ENCODE peak calls at places on chromosomes 7 and 10, in four cellular contexts. E, W, O and S are unnamed samples.

GRCh38 chr10:35642023-35642792 is at the start of gene FZD8:
- DNase-seq in O (peak; percentile 68), W (peak; percentile 92), E (peak; percentile 92), S (peak; percentile 92)

GRCh38 chr7:41039386-41040315 is 663.2 kb downstream of the INHBA start:
- DNase-seq in O (no peak), E (no peak), W (no peak), S (no peak)

GRCh38 chr10:73634397-73634796 is 6.9 kb downstream of the MYOZ1 start:
- DNase-seq in E (no peak), O (no peak), W (no peak), S (no peak)

GRCh38 chr7:46317256-46317655 is 396.2 kb upstream of the IGFBP3 start:
- DNase-seq in W (no peak), E (no peak), O (no peak), S (no peak)

GRCh38 chr10:44990302-44990655 is 10.4 kb upstream of the ZNF22 start:
- DNase-seq in O (peak; percentile 71), E (no peak), W (peak; percentile 30), S (peak; percentile 62)

GRCh38 chr7:25642849-25643248 is 414.6 kb upstream of the NPVF start:
- DNase-seq in W (no peak), O (no peak), E (no peak), S (no peak)

GRCh38 chr10:132382231-132382922 is 14.6 kb upstream of the PWWP2B start:
- DNase-seq in O (no peak), W (no peak), E (no peak), S (no peak)

GRCh38 chr7:79410345-79410744 is 43.1 kb downstream of the MAGI2 start:
- DNase-seq in W (no peak), E (no peak), O (no peak), S (no peak)

GRCh38 chr7:45456105-45456504 is 118.1 kb upstream of the ADCY1 start:
- DNase-seq in E (no peak), W (no peak), O (peak; percentile 4), S (no peak)

GRCh38 chr7:44284881-44285541 is 40.4 kb downstream of the CAMK2B start:
- DNase-seq in O (no peak), E (no peak), W (no peak), S (peak; percentile 9)

GRCh38 chr7:21902240-21902639 is 43.5 kb downstream of the CDCA7L start:
- DNase-seq in W (no peak), E (peak; percentile 3), O (no peak), S (no peak)

GRCh38 chr7:129771201-129771927 is 159.8 kb downstream of the NRF1 start:
- DNase-seq in E (no peak), W (no peak), O (no peak), S (no peak)

GRCh38 chr10:70234668-70235447 is 1.6 kb upstream of the PPA1 start:
- DNase-seq in W (no peak), O (no peak), E (no peak), S (no peak)

GRCh38 chr7:47233996-47234395 is 347.9 kb downstream of the TNS3 start:
- DNase-seq in E (no peak), O (no peak), W (no peak), S (no peak)

GRCh38 chr10:84825330-84825729 is 496.9 kb downstream of the CCSER2 start:
- DNase-seq in E (peak; percentile 18), W (no peak), O (no peak), S (no peak)

GRCh38 chr7:101564778-101565211 is 64.3 kb downstream of the MYL10 start:
- DNase-seq in W (peak; percentile 41), O (peak; percentile 15), E (peak; percentile 76), S (peak; percentile 88)

GRCh38 chr7:151008511-151009323 is 15.6 kb downstream of the ATG9B start:
- DNase-seq in W (peak; percentile 97), E (peak; percentile 50), O (peak; percentile 47), S (peak; percentile 95)

GRCh38 chr10:93911865-93912264 is 18.1 kb downstream of the SLC35G1 start:
- DNase-seq in E (no peak), W (no peak), O (no peak), S (no peak)

GRCh38 chr7:121832347-121832746 is 40.6 kb upstream of the PTPRZ1 start:
- DNase-seq in O (no peak), E (no peak), W (no peak), S (no peak)

GRCh38 chr10:30495687-30496086 is 61.7 kb downstream of the MAP3K8 start:
- DNase-seq in O (no peak), E (no peak), W (peak; percentile 31), S (no peak)

GRCh38 chr7:41861642-41862041 is 158.8 kb upstream of the INHBA start:
- DNase-seq in W (no peak), O (no peak), E (no peak), S (no peak)

GRCh38 chr7:149197675-149198074 is 2.3 kb downstream of the ZNF282 start:
- DNase-seq in W (no peak), E (no peak), O (no peak), S (no peak)

GRCh38 chr10:97684866-97685394 is 2.1 kb downstream of the AVPI1 start:
- DNase-seq in E (no peak), W (no peak), O (peak; percentile 92), S (no peak)

GRCh38 chr10:97685395-97685958 is 1.6 kb downstream of the AVPI1 start:
- DNase-seq in O (peak; percentile 87), W (peak; percentile 39), E (peak; percentile 79), S (peak; percentile 50)

GRCh38 chr10:97686301-97686961 is 610 bp downstream of the AVPI1 start:
- DNase-seq in E (peak; percentile 54), W (no peak), O (no peak), S (no peak)

GRCh38 chr10:97682042-97682441 is 5.0 kb downstream of the AVPI1 start:
- DNase-seq in O (peak; percentile 50), E (no peak), W (no peak), S (no peak)

DNA sequence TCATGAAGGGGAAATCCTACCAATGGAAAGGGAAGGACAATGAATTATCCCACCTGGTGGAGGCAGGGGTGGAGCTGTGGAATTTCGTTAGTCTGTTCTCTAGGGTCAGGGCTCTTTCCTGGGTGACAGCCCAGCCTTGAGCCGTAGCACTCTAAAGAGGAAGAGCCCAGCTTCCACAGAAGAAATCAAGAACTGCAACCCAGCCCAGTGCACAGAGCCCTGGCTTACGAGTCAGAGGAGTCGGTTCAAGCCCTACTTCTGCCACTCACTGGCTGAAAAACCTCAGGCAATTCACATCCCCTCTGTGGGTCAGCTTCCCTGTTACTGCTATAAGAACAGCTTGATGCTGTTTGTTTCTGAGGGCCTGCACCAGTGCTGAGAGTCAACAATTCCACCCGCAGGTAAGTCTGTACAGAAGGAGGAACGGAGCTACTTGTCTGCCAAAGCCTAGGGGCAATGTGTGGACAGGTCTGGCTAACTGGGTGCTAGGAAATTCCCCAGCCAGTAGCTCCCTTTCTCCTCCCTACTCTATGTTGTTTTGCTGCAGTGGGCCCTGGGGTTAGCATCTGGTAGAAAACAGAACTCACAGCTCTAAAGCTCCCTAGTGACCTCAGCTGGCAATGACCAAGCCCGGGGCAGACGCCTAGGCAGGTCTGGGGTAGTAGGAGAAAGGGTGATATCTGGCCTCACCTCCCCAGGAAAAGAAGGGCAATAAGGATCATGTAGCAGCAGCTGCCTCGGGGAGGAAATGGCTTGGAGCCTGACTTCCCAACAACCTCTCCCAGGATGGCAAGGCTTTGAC is 3.3 kb downstream of the AVPI1 start:
- DNase-seq in O (no peak), E (peak; percentile 40), W (no peak), S (no peak)
- TF ChIP-seq JUN in O (no peak), E (no peak), W (no peak), S (no peak)

GRCh38 chr7:70657532-70657931 is 474.4 kb upstream of the GALNT17 start:
- DNase-seq in E (no peak), W (no peak), O (no peak), S (no peak)

GRCh38 chr7:70660819-70661191 is 471.1 kb upstream of the GALNT17 start:
- DNase-seq in E (no peak), W (no peak), O (no peak), S (no peak)

GRCh38 chr7:70659263-70659662 is 472.7 kb upstream of the GALNT17 start:
- DNase-seq in E (no peak), W (no peak), O (no peak), S (no peak)

GRCh38 chr7:70657989-70658578 is 473.9 kb upstream of the GALNT17 start:
- DNase-seq in O (no peak), E (no peak), W (no peak), S (no peak)

DNA sequence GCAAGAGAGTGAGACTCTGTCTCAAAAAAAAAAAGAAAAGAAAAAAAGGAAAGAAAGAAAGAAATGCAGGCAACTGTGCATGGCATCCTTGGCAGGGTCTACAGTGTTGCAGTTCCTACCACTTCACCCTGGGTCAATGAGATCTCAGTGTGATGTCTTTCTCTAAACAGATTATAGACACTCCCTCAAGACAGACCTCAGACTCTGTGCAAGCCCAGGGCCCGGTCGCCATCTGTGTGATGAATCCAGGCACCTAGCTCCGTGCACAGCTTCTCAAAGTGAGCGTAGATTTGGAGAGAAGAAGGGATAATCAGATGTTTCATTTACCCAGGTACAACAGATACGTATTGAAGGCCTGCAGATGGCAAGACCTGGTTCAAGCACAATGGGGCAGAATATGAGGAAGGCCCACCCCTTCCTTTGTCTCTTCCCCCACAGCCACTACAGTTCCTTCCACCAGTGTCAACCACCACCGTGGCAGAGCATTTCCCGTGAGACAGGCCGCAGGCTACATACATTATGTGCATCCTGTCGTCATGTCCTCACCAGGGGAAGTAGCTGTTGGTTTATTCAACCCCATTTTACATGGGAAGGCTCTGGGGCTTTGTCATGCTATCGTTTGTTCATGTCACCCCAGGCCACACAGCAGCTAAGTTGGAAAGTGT is 471.7 kb upstream of the GALNT17 start:
- DNase-seq in O (no peak), E (no peak), W (no peak), S (no peak)
- TF ChIP-seq NR3C1 in O (no peak), E (no peak), W (no peak), S (no peak)

GRCh38 chr10:13401142-13401541 is 53.0 kb upstream of the SEPHS1 start:
- DNase-seq in W (no peak), E (no peak), O (no peak), S (no peak)

GRCh38 chr10:13397052-13397451 is 49.0 kb upstream of the SEPHS1 start:
- DNase-seq in E (no peak), W (no peak), O (no peak), S (no peak)

GRCh38 chr10:13400196-13400965 is 52.3 kb upstream of the SEPHS1 start:
- DNase-seq in E (no peak), W (no peak), O (no peak), S (no peak)

GRCh38 chr10:13399752-13400151 is 51.7 kb upstream of the SEPHS1 start:
- DNase-seq in O (no peak), E (no peak), W (no peak), S (no peak)

DNA sequence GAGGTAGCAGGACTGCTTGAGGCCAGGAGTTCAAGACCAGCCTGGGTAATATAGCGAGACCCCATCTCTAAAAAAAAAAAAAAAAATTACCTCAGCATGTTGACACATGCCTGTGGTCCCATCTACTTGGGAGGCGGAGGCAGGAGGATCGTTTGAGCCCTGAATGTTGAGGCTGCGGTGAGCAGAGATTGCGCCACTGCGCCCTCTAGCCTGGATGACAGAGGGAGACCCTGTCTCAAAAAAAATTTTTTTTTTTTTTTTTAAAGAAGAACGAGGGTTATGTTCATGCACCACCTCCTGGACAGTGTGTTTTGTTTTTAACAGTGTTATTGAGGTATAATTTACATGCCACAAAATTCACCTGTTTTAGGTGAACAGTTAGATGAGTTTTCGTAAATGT is 51.1 kb upstream of the SEPHS1 start:
- DNase-seq in E (peak; percentile 7), O (peak; percentile 10), W (no peak), S (no peak)
- TF ChIP-seq JUN in E (no peak), O (no peak), W (no peak), S (no peak)

DNA sequence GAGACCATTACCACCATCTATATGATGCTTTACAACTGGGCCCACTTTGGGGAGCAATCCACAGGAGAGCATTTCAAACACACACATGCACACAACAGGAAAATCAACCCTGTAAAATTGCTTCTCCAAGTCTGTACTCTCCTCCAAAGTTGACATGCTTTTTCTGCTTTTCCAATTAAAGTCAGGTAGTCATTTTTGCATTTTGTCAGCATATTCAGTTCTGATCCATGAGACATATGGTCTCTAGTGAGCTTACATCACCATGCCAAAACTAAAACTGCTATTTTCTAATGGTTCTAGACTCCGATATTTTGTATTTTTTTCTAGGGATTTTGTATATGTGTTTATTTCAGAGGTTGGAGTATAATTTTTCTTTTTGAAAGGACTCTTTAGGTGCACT is 373.5 kb upstream of the LRRTM3 start:
- DNase-seq in W (no peak), O (no peak), E (no peak), S (no peak)
- TF ChIP-seq NR3C1 in W (no peak), O (no peak), E (no peak), S (no peak)